ENCODE peak calls at places on chromosomes 16 and 17, in five cellular contexts. C, Q, B, O and D are unnamed samples.

GRCh38 chr16:28538733-28539596 is at the start of gene NUPR1:
- DNase-seq in O (peak; percentile 89), B (no peak), Q (no peak), C (no peak), D (peak; percentile 85)

GRCh38 chr17:44977065-44977464 is 9.0 kb upstream of the C1QL1 start:
- DNase-seq in Q (no peak), B (no peak), C (no peak), O (no peak), D (no peak)

GRCh38 chr16:83345846-83346245 is 461.9 kb upstream of the HSBP1 start:
- DNase-seq in O (no peak), C (no peak), B (no peak), Q (no peak), D (no peak)

GRCh38 chr16:12398736-12399047 is 405.0 kb downstream of the CPPED1 start:
- DNase-seq in C (no peak), O (no peak), Q (no peak), B (no peak), D (no peak)

GRCh38 chr17:311119-311848 is 41.3 kb downstream of the RPH3AL start:
- DNase-seq in C (no peak), B (no peak), O (no peak), Q (no peak), D (no peak)

GRCh38 chr16:50071075-50071671 is 5.4 kb downstream of the HEATR3 start:
- DNase-seq in B (peak; percentile 54), O (no peak), C (no peak), Q (no peak), D (no peak)

GRCh38 chr17:68184816-68185436 is 62.9 kb upstream of the AMZ2 start:
- DNase-seq in Q (no peak), B (no peak), C (no peak), O (no peak), D (no peak)

GRCh38 chr17:30251931-30252330 is 16.4 kb upstream of the SLC6A4 start:
- DNase-seq in C (no peak), B (no peak), Q (no peak), O (no peak), D (no peak)

GRCh38 chr17:20063665-20064648 is 54.8 kb downstream of the SPECC1 start:
- DNase-seq in C (peak; percentile 76), B (no peak), Q (no peak), O (no peak), D (peak; percentile 86)

GRCh38 chr16:68420366-68420765 is 27.9 kb downstream of the SMPD3 start:
- DNase-seq in Q (no peak), B (no peak), O (no peak), C (no peak), D (no peak)

GRCh38 chr16:11101695-11102522 is 154.1 kb downstream of the SOCS1 start:
- DNase-seq in B (peak; percentile 50), Q (no peak), C (no peak), O (peak; percentile 70), D (no peak)

GRCh38 chr17:64554028-64554637 is 47.4 kb downstream of the CEP95 start:
- DNase-seq in O (no peak), Q (no peak), C (no peak), B (peak; percentile 32), D (no peak)

GRCh38 chr16:86198201-86199118 is 299.5 kb downstream of the IRF8 start:
- DNase-seq in B (no peak), O (no peak), C (no peak), Q (no peak), D (no peak)

GRCh38 chr16:81779540-81780320 is 639 bp downstream of the PLCG2 start:
- DNase-seq in Q (peak; percentile 58), B (peak; percentile 39), C (no peak), O (no peak), D (peak; percentile 48)

GRCh38 chr17:83055911-83056582 is 23.4 kb upstream of the METRNL start:
- DNase-seq in Q (peak; percentile 11), C (no peak), B (no peak), O (peak; percentile 45), D (peak; percentile 41)

GRCh38 chr17:82553210-82553930 is 33.8 kb downstream of the FOXK2 start:
- DNase-seq in O (peak; percentile 79), B (no peak), Q (no peak), C (no peak), D (no peak)

GRCh38 chr16:70778901-70779309 is 22.1 kb downstream of the VAC14 start:
- DNase-seq in Q (peak; percentile 87), B (no peak), O (peak; percentile 82), C (no peak), D (peak; percentile 88)

GRCh38 chr16:11389631-11390565 is 44.6 kb downstream of the RMI2 start:
- DNase-seq in Q (no peak), B (no peak), O (no peak), C (no peak), D (no peak)

GRCh38 chr16:66278604-66279262 is 87.8 kb upstream of the CDH5 start:
- DNase-seq in B (no peak), C (no peak), O (no peak), Q (peak; percentile 42), D (no peak)

GRCh38 chr16:31458073-31458834 is 1.0 kb upstream of the ARMC5 start:
- DNase-seq in C (no peak), Q (peak; percentile 64), O (peak; percentile 95), B (peak; percentile 56), D (peak; percentile 41)

GRCh38 chr17:64084940-64085649 is 44.8 kb downstream of the ERN1 start:
- DNase-seq in O (no peak), C (no peak), Q (no peak), B (no peak), D (no peak)

GRCh38 chr16:27676807-27677206 is 126.9 kb downstream of the KATNIP start:
- DNase-seq in B (no peak), Q (no peak), C (no peak), O (no peak), D (no peak)

GRCh38 chr16:4351880-4352279 is 759 bp upstream of the PAM16 start:
- DNase-seq in C (no peak), B (no peak), Q (no peak), O (peak; percentile 46), D (no peak)

GRCh38 chr16:4350365-4350786 is 745 bp downstream of the PAM16 start:
- DNase-seq in Q (no peak), B (no peak), C (no peak), O (no peak), D (no peak)

GRCh38 chr16:4352843-4353242 is 1.7 kb upstream of the PAM16 start:
- DNase-seq in O (no peak), B (no peak), Q (no peak), C (no peak), D (no peak)

GRCh38 chr16:4349332-4349731 is 1.8 kb downstream of the PAM16 start:
- DNase-seq in B (no peak), Q (no peak), C (no peak), O (no peak), D (no peak)

GRCh38 chr16:4350787-4351659 is at the start of gene PAM16:
- DNase-seq in B (peak; percentile 94), C (peak; percentile 88), Q (peak; percentile 100), O (peak; percentile 89), D (peak; percentile 95)
- TF ChIP-seq CHD2 in B (no peak), C (no peak), Q (no peak), O (no peak), D (no peak)

GRCh38 chr17:1776328-1776727 is 14.5 kb downstream of the SERPINF1 start:
- DNase-seq in Q (no peak), O (no peak), C (no peak), B (no peak), D (no peak)

GRCh38 chr17:1776857-1777256 is 15.0 kb downstream of the SERPINF1 start:
- DNase-seq in C (no peak), B (no peak), O (no peak), Q (no peak), D (no peak)

GRCh38 chr17:1782171-1782567 is 20.3 kb downstream of the SERPINF1 start:
- DNase-seq in C (no peak), B (no peak), O (no peak), Q (no peak), D (no peak)

GRCh38 chr17:1783271-1783670 is 21.4 kb downstream of the SERPINF1 start:
- DNase-seq in C (no peak), O (no peak), B (no peak), Q (no peak), D (no peak)

GRCh38 chr17:1779571-1780074 is 17.8 kb downstream of the SERPINF1 start:
- DNase-seq in O (no peak), Q (no peak), C (no peak), B (no peak), D (no peak)
- TF ChIP-seq CHD2 in O (no peak), Q (no peak), C (no peak), B (no peak), D (no peak)

GRCh38 chr17:73972056-73972455 is 231.4 kb upstream of the RPL38 start:
- DNase-seq in C (no peak), Q (no peak), O (no peak), B (no peak), D (no peak)

GRCh38 chr17:73972901-73973300 is 230.6 kb upstream of the RPL38 start:
- DNase-seq in O (no peak), Q (no peak), C (no peak), B (no peak), D (no peak)

GRCh38 chr17:73968680-73969079 is 234.8 kb upstream of the RPL38 start:
- DNase-seq in C (no peak), Q (no peak), O (no peak), B (no peak), D (no peak)

GRCh38 chr17:73973881-73974409 is 229.5 kb upstream of the RPL38 start:
- DNase-seq in O (no peak), B (no peak), C (no peak), Q (no peak), D (no peak)

DNA sequence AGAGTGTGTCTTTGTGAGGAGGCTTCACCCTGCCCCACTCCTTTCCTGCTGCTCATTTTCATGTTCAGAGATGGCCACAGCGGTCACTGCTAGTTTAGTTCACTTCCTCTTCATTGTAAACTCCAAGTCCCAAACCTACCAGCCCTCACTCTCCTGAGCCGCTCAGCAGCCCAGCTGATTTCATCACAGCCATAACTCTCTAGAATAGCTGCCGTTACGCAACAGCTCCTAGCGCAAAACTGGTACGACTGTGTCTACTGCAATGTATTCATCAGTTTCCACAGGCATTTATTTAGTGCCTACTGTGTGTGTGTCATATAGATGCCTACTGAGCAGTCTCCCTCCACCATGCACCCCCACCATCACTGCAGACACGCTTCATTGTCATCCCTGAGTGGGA is 233.5 kb upstream of the RPL38 start:
- DNase-seq in O (no peak), B (no peak), C (no peak), Q (no peak), D (no peak)
- TF ChIP-seq CHD2 in O (no peak), B (no peak), C (no peak), Q (no peak), D (no peak)

GRCh38 chr17:17768415-17769088 is 68.2 kb downstream of the SREBF1 start:
- DNase-seq in B (no peak), Q (no peak), O (no peak), C (no peak), D (no peak)
- TF ChIP-seq CHD2 in B (no peak), Q (no peak), O (no peak), C (no peak), D (no peak)

GRCh38 chr17:49707246-49707607 is 537 bp downstream of the SLC35B1 start:
- DNase-seq in Q (no peak), O (no peak), C (no peak), B (no peak), D (peak; percentile 36)
- TF ChIP-seq CHD2 in Q (no peak), O (no peak), C (no peak), B (no peak), D (no peak)